ENCODE peak calls at places on chromosome 6, in six cellular contexts. K is stimulated activated CD4-positive, alpha-beta T cell treated with anti-CD3 and anti-CD28 coated beads, Interleukin-12 subunit alpha, Interleukin-12 subunit beta, amount 100 ng/mL, for 48 hours; M is NCI-H460; D is Right ventricle myocardium superior; Y is NCI-H2171 treated with DMSO at 0.1 percent for 48 hours; L is HFFc6. E is an unnamed sample.

GRCh38 chr6:1916334-1916985 is 306.7 kb downstream of the FOXC1 start:
- DNase-seq in K (no peak), M (no peak), D (no peak), Y (no peak), L (peak; percentile 91), E (peak; percentile 50)

GRCh38 chr6:90729057-90729456 is 142.2 kb upstream of the MAP3K7 start:
- DNase-seq in K (no peak), M (no peak), D (no peak), Y (no peak), L (no peak), E (no peak)

GRCh38 chr6:35188886-35189285 is 24.9 kb upstream of the SCUBE3 start:
- DNase-seq in K (no peak), M (no peak), D (no peak), Y (no peak), L (no peak), E (no peak)

GRCh38 chr6:158803733-158804143 is 15.4 kb downstream of the EZR start:
- DNase-seq in K (no peak), M (no peak), D (no peak), Y (no peak), L (no peak), E (no peak)

GRCh38 chr6:21037453-21037852 is 503.2 kb downstream of the CDKAL1 start:
- DNase-seq in K (no peak), M (no peak), D (no peak), Y (no peak), L (no peak), E (no peak)

GRCh38 chr6:63509652-63510352 is 62.5 kb upstream of the LOC128125822 start:
- DNase-seq in K (no peak), M (no peak), D (peak; percentile 79), Y (no peak), L (no peak), E (no peak)

GRCh38 chr6:158060447-158061360 is 79.0 kb downstream of the SYNJ2 start:
- DNase-seq in K (no peak), M (no peak), D (peak; percentile 91), Y (no peak), L (peak; percentile 98), E (peak; percentile 95)

GRCh38 chr6:87700729-87701675 is 1.0 kb downstream of the AKIRIN2 start:
- DNase-seq in K (no peak), M (peak; percentile 51), D (peak; percentile 48), Y (peak; percentile 75), L (peak; percentile 75), E (no peak)

GRCh38 chr6:36769676-36770499 is 69.4 kb downstream of the CPNE5 start:
- DNase-seq in K (no peak), M (no peak), D (peak; percentile 46), Y (no peak), L (peak; percentile 36), E (peak; percentile 35)

GRCh38 chr6:148761532-148761951 is 14.7 kb downstream of the UST start:
- DNase-seq in K (no peak), M (no peak), D (peak; percentile 53), Y (no peak), L (no peak), E (no peak)

GRCh38 chr6:134016558-134016814 is 35.9 kb downstream of the SLC2A12 start:
- DNase-seq in K (no peak), M (no peak), D (no peak), Y (no peak), L (no peak), E (no peak)

GRCh38 chr6:101489456-101489855 is 95.9 kb downstream of the GRIK2 start:
- DNase-seq in K (no peak), M (no peak), D (no peak), Y (no peak), L (no peak), E (no peak)

GRCh38 chr6:29483186-29483585 is 4.6 kb downstream of the MAS1L start:
- DNase-seq in K (no peak), M (no peak), D (no peak), Y (no peak), L (no peak), E (no peak)

GRCh38 chr6:80457044-80457933 is 350.8 kb downstream of the BCKDHB start:
- DNase-seq in K (no peak), M (peak; percentile 66), D (peak; percentile 78), Y (no peak), L (peak; percentile 93), E (peak; percentile 95)

GRCh38 chr6:106757267-106757666 is 127.9 kb downstream of the QRSL1 start:
- DNase-seq in K (no peak), M (no peak), D (no peak), Y (peak; percentile 69), L (no peak), E (no peak)

GRCh38 chr6:45199554-45199953 is 128.6 kb upstream of the RUNX2 start:
- DNase-seq in K (no peak), M (no peak), D (no peak), Y (no peak), L (no peak), E (no peak)

GRCh38 chr6:79546186-79546585 is 9.0 kb upstream of the LCA5 start:
- DNase-seq in K (no peak), M (no peak), D (no peak), Y (no peak), L (no peak), E (no peak)

GRCh38 chr6:105270511-105270910 is 90.7 kb upstream of the POPDC3 start:
- DNase-seq in K (no peak), M (no peak), D (no peak), Y (no peak), L (peak; percentile 22), E (peak; percentile 62)

GRCh38 chr6:43796168-43796567 is 26.2 kb downstream of the VEGFA start:
- DNase-seq in K (no peak), M (no peak), D (no peak), Y (no peak), L (no peak), E (no peak)

GRCh38 chr6:54366647-54367327 is 58.5 kb downstream of the TINAG start:
- DNase-seq in K (no peak), M (no peak), D (no peak), Y (no peak), L (peak; percentile 4), E (no peak)

GRCh38 chr6:144360401-144360800 is 75.3 kb downstream of the UTRN start:
- DNase-seq in K (no peak), M (no peak), D (no peak), Y (no peak), L (peak; percentile 21), E (no peak)

GRCh38 chr6:28791002-28791383 is 132.8 kb downstream of the TRIM27 start:
- DNase-seq in K (no peak), M (no peak), D (no peak), Y (no peak), L (no peak), E (no peak)

GRCh38 chr6:52570291-52570700 is 6.6 kb downstream of the TRAM2 start:
- DNase-seq in K (no peak), M (no peak), D (no peak), Y (no peak), L (peak; percentile 38), E (no peak)

GRCh38 chr6:74249658-74250057 is 553.7 kb downstream of the CD109 start:
- DNase-seq in K (no peak), M (no peak), D (no peak), Y (no peak), L (peak; percentile 4), E (no peak)